ENCODE peak calls at places on chromosomes 11 and 22, in six cellular contexts. C is K562, U is H1, V is HepG2, Y is SK-N-SH, M is GM12878. Q is an unnamed sample.

GRCh38 chr11:57639321-57640067 is 10.2 kb downstream of the YPEL4 start:
- DNase-seq in C (no peak), V (peak; percentile 58), Y (peak; percentile 66), M (no peak), U (peak; percentile 99), Q (no peak)

GRCh38 chr22:42582987-42583386 is 29.2 kb downstream of the SERHL2 start:
- DNase-seq in C (no peak), V (no peak), M (no peak), Y (no peak), U (no peak), Q (no peak)

GRCh38 chr11:72045849-72046248 is 34.5 kb downstream of the NUMA1 start:
- DNase-seq in Y (no peak), M (no peak), U (no peak), C (no peak), V (no peak), Q (no peak)

GRCh38 chr11:134224710-134225662 is 515 bp downstream of the VPS26B start:
- DNase-seq in M (no peak), C (peak; percentile 49), U (no peak), V (peak; percentile 14), Y (peak; percentile 66), Q (no peak)

GRCh38 chr11:28838741-28839140 is 730.6 kb downstream of the METTL15 start:
- DNase-seq in Y (no peak), V (no peak), U (no peak), C (no peak), M (no peak), Q (no peak)

GRCh38 chr11:66492161-66492865 is 12.1 kb downstream of the DPP3 start:
- DNase-seq in Y (no peak), M (no peak), V (no peak), U (no peak), C (no peak), Q (no peak)

GRCh38 chr11:76067099-76067498 is 139.2 kb downstream of the WNT11 start:
- DNase-seq in U (no peak), C (no peak), Y (no peak), M (no peak), V (no peak), Q (no peak)

GRCh38 chr11:123196060-123196714 is 1.1 kb upstream of the CLMP start:
- DNase-seq in Y (no peak), M (no peak), U (no peak), V (no peak), C (no peak), Q (no peak)

GRCh38 chr11:7893792-7894191 is 37.3 kb downstream of the OR10A6 start:
- DNase-seq in Y (no peak), C (no peak), M (no peak), U (no peak), V (no peak), Q (no peak)

GRCh38 chr11:69598147-69598546 is 42.8 kb upstream of the CCND1 start:
- DNase-seq in M (no peak), Y (peak; percentile 45), C (no peak), U (no peak), V (no peak), Q (peak; percentile 64)

GRCh38 chr11:15886866-15887265 is 469.5 kb downstream of the SOX6 start:
- DNase-seq in V (no peak), U (no peak), Y (no peak), C (no peak), M (no peak), Q (no peak)

GRCh38 chr11:26993965-26994446 is at the start of gene FIBIN:
- DNase-seq in M (no peak), C (no peak), U (no peak), V (no peak), Y (no peak), Q (no peak)
- TF ChIP-seq CTCF in M (no peak), C (no peak), U (no peak), V (no peak), Y (no peak), Q (no peak)

GRCh38 chr11:94909371-94909820 is 64.0 kb downstream of the CWC15 start:
- DNase-seq in C (no peak), V (no peak), Y (no peak), U (no peak), M (no peak), Q (no peak)

GRCh38 chr11:94912806-94913205 is 60.5 kb downstream of the CWC15 start:
- DNase-seq in Y (no peak), M (no peak), U (no peak), C (no peak), V (no peak), Q (no peak)

GRCh38 chr11:94910779-94911178 is 62.6 kb downstream of the CWC15 start:
- DNase-seq in C (no peak), V (no peak), U (no peak), M (no peak), Y (no peak), Q (no peak)

GRCh38 chr11:94910281-94910680 is 63.1 kb downstream of the CWC15 start:
- DNase-seq in C (no peak), U (no peak), V (no peak), M (no peak), Y (no peak), Q (no peak)
- TF ChIP-seq GABPA in C (no peak), U (no peak), V (no peak), M (no peak), Y (no peak), Q (no peak)

GRCh38 chr22:47367107-47367690 is 604.7 kb downstream of the TBC1D22A start:
- DNase-seq in C (no peak), V (no peak), Y (no peak), M (no peak), U (no peak), Q (no peak)

GRCh38 chr22:47369431-47370015 is 607.1 kb downstream of the TBC1D22A start:
- DNase-seq in U (no peak), C (no peak), Y (no peak), V (no peak), M (no peak), Q (no peak)

GRCh38 chr22:47369020-47369419 is 606.6 kb downstream of the TBC1D22A start:
- DNase-seq in V (no peak), M (no peak), C (no peak), U (no peak), Y (no peak), Q (no peak)

GRCh38 chr22:47367993-47368945 is 605.8 kb downstream of the TBC1D22A start:
- DNase-seq in Y (no peak), U (no peak), C (no peak), M (no peak), V (no peak), Q (no peak)

DNA sequence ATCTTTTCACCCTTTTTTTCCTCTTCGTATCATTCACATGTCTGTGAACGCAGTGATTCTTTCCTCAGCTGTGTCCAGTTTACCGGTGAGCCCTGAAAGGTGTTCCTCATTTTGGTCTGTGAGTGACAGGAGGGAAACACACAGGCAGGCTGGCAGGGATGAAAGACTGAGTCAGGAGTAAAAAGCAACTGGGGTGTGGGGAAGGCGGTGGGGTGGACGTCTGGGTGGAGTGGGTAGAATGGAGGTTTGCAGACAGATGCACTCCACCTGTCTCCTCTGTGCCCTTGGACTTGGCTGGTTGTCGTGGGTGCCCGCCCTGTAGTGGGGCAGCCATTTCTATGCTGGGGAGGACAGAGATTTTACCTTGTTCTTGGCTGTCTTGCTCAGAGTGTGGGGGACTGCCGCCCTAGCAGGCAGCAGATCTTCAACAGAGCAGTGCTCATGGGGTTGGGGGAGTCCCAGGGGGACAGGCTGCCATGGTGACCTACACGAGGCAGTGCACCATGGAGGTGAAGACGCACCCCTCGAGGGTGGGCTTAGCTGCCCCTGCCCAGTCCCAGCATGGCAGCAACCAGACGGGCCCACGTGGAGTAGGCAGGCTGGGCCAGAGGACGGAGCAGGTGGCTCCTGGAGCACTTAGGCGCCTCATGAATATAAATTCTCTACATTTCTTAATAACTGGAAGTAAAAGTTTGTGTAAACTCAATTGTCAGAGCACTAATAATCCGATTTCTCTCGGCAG is 603.7 kb downstream of the TBC1D22A start:
- DNase-seq in U (no peak), C (no peak), M (no peak), V (no peak), Y (no peak), Q (no peak)
- H3K4me3 ChIP-seq in U (no peak overlapping the region), C (no peak overlapping the region), M (no peak overlapping the region), V (no peak overlapping the region), Y (no peak overlapping the region), Q (no peak overlapping the region)

DNA sequence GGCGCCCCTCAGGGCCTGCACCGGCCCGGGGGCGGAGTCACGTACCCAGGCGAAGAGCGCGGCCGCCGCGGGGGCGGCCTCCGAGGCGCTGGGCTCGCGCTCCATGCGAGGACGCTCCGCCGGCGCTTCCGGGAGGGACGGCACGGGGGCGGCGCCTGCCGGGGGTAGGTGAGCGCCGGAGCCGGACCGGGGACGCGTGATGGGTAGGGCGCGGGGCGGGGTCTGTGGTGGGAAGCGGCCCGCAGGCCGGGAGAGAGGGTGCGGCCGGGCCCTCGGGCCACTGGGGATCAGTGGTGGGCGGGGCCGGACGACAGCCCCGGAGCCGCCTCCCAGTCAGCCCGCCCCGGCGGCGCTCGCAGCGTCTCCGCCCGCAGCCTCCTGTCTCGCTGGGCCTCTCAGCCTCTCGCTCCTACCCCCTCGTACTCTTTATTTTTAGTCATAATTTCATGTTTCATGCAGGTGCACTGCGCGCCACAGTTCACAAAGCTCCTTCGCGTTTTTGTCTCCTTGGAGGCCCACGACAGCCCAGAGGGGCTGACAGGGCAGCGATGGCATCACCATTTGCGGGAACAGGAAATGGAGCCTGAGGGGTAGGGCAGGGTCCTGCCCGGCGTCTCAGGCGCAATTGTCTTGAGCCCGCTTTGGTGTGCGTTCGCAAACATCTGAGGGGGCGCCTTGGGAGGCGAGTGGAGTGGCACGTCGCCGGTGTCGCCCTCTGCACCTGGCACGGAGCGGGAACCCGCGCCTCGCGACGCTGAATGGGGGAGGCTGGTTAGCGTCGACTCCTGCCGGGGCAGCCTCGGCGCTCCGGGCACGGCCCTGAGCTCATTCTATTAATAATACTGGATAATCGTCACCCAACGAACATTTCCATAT is at the start of gene SERGEF:
- DNase-seq in Y (peak; percentile 94), C (peak; percentile 96), U (peak; percentile 72), M (peak; percentile 75), V (peak; percentile 86), Q (peak; percentile 94)
- TF ChIP-seq CTCF in Y (no peak), C (no peak), U (peak; percentile 24), M (peak; percentile 0), V (peak; percentile 12), Q (no peak)